ENCODE peak calls at places on chromosomes 7 and 10, in eight cellular contexts. S, B, I, E, U, J, X and F are unnamed samples.

GRCh38 chr7:136941815-136942214 is 73.4 kb downstream of the CHRM2 start:
- DNase-seq in X (no peak), U (no peak), J (no peak), S (no peak), B (no peak), E (no peak), I (no peak), F (no peak)

GRCh38 chr10:104546756-104547155 is 94.3 kb upstream of the SORCS3 start:
- DNase-seq in S (no peak), E (no peak), J (no peak), I (no peak), B (peak), U (no peak), X (no peak), F (peak)

GRCh38 chr7:106717254-106717996 is 56.5 kb upstream of the CCDC71L start:
- DNase-seq in S (no peak), J (no peak), B (no peak), U (peak), I (no peak), X (peak), E (no peak), F (no peak)

GRCh38 chr10:27822286-27822685 is 76.7 kb upstream of the MKX start:
- DNase-seq in X (no peak), E (no peak), J (no peak), S (no peak), U (peak), I (no peak), B (no peak), F (no peak)

GRCh38 chr7:22549667-22550513 is 49.9 kb upstream of the STEAP1B start:
- DNase-seq in S (no peak), U (no peak), E (peak), X (peak), B (peak), I (no peak), J (no peak), F (peak)

GRCh38 chr7:158403013-158403821 is 184.4 kb downstream of the PTPRN2 start:
- DNase-seq in U (no peak), S (no peak), X (no peak), I (peak), B (no peak), J (no peak), E (peak), F (peak)

GRCh38 chr7:68433462-68433861 is 1164.8 kb upstream of the AUTS2 start:
- DNase-seq in X (no peak), U (peak), I (no peak), J (no peak), E (no peak), S (no peak), B (no peak), F (no peak)

GRCh38 chr7:141522657-141523342 is 28.4 kb upstream of the AGK start:
- DNase-seq in X (no peak), S (no peak), J (no peak), U (no peak), E (no peak), I (no peak), B (no peak), F (no peak)

GRCh38 chr7:131681961-131682360 is 125.5 kb upstream of the PODXL start:
- DNase-seq in S (no peak), U (no peak), B (no peak), I (no peak), J (no peak), X (no peak), E (peak), F (no peak)

GRCh38 chr10:18523025-18523424 is 128.4 kb downstream of the NSUN6 start:
- DNase-seq in B (no peak), X (peak), I (no peak), S (no peak), U (no peak), E (no peak), J (no peak), F (peak)

GRCh38 chr10:128063736-128064614 is 62.2 kb downstream of the MKI67 start:
- DNase-seq in I (no peak), X (no peak), U (no peak), J (peak), E (peak), B (no peak), S (no peak), F (peak)

GRCh38 chr10:91887075-91887899 is 22.0 kb downstream of the FGFBP3 start:
- DNase-seq in I (peak), E (no peak), B (no peak), U (no peak), X (peak), J (no peak), S (no peak), F (no peak)

GRCh38 chr10:100730739-100731602 is 14.4 kb upstream of the PAX2 start:
- DNase-seq in J (peak), E (peak), B (no peak), X (no peak), I (no peak), S (no peak), U (no peak), F (peak)

GRCh38 chr7:93968911-93969620 is 35.1 kb downstream of the BET1 start:
- DNase-seq in I (no peak), X (peak), J (no peak), S (no peak), B (no peak), E (no peak), U (no peak), F (no peak)

GRCh38 chr10:52578871-52579405 is 193.6 kb downstream of the MBL2 start:
- DNase-seq in E (peak), I (no peak), J (no peak), S (no peak), B (no peak), X (peak), U (no peak), F (no peak)

GRCh38 chr7:17474724-17475344 is 176.4 kb downstream of the AHR start:
- DNase-seq in B (no peak), X (no peak), S (no peak), E (no peak), U (no peak), I (no peak), J (no peak), F (peak)

GRCh38 chr7:46741924-46742607 is 821.0 kb upstream of the IGFBP3 start:
- DNase-seq in J (no peak), U (no peak), E (no peak), S (no peak), X (peak), B (no peak), I (no peak), F (no peak)

GRCh38 chr10:82742478-82742877 is 867.5 kb downstream of the NRG3 start:
- DNase-seq in E (peak), S (peak), J (no peak), I (no peak), U (no peak), B (no peak), X (peak), F (peak)

GRCh38 chr7:16543456-16543855 is 16.8 kb downstream of the LRRC72 start:
- DNase-seq in S (no peak), X (peak), U (no peak), J (no peak), B (no peak), E (peak), I (no peak), F (no peak)

GRCh38 chr10:86828145-86828544 is 71.7 kb downstream of the BMPR1A start:
- DNase-seq in I (no peak), X (no peak), E (no peak), S (no peak), J (no peak), U (no peak), B (no peak), F (no peak)

GRCh38 chr7:26813426-26813825 is 51.0 kb downstream of the SKAP2 start:
- DNase-seq in U (no peak), X (no peak), I (no peak), J (peak), B (no peak), E (no peak), S (no peak), F (no peak)

GRCh38 chr7:96786261-96786997 is 76.8 kb upstream of the SEM1 start:
- DNase-seq in X (no peak), J (no peak), E (peak), B (no peak), S (peak), I (no peak), U (no peak), F (no peak)

GRCh38 chr7:44705434-44705833 is 43.2 kb upstream of the ZMIZ2 start:
- DNase-seq in E (no peak), J (no peak), U (no peak), S (no peak), B (no peak), X (no peak), I (no peak), F (no peak)

GRCh38 chr7:42407311-42407710 is 170.3 kb upstream of the GLI3 start:
- DNase-seq in J (no peak), S (no peak), X (no peak), U (no peak), I (no peak), E (no peak), B (no peak), F (no peak)

GRCh38 chr7:70857793-70858545 is 274.0 kb upstream of the GALNT17 start:
- DNase-seq in X (no peak), E (no peak), I (no peak), J (no peak), B (no peak), S (no peak), U (no peak), F (no peak)

DNA sequence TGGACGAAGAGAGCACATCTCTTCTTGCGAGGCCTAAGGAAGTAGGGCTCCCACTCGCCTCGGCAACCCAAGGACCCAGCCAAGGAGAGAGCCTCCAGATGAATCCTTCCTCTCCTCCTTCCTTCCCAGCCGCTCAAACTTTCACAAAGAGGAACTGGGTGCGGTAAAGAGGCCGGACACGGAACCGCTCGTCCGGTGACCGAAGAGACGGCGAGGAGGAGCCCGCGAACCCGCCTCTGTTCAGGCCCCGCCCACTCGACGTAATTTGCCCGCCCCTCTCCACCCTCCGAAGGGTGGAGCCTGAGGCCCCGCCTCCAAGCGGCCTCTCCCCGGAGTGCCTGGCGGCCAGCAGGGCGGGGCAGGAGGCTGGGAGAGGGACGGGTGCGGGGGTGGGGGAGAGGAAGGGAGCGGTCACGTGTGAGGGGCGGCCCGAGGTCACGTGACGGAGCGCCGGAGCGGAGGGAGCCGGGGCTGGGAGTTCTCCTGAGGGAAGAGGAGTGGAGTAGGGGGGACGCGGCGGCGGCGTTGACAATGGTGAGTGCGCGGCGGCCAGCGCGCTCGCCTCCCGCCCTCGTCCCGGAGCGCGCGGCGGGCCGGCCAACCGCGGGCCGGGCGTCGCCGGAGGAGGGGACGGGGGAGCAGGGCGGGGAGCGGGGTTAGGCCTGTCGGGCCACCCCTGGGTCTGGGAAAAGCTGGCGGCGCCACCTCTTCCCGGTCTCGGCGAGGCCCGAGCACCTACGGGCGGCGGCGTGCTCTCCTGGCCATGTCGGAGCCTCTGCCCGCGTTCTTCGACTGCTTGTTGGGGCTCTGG is at the start of gene VPS26A:
- DNase-seq in E (peak), I (peak), X (peak), J (peak), U (peak), S (peak), B (peak), F (peak)
- TF ChIP-seq CTCF in E (peak), I (no peak), X (peak), J (peak), U (peak), S (no peak), B (peak), F (peak)

DNA sequence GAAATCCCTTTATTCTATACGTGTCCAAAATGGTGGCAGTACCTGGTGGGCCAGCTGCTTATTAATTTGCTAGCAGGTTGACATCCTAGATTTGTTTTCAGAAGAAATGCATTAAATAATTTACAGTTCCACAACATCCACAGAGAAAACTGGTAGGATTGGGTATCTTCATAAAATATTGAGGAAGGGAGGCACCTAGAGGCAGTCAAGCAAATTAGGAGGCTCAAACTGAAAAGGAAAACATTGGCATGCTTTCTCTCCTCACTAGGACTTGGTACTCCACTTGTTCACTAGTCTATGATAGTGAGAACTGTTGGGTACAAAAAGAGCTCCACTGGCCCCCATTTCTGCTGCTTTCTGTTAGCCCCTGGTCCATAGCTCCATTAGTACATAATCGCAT is 18.3 kb upstream of the LRGUK start:
- DNase-seq in X (peak), J (no peak), S (no peak), U (no peak), B (no peak), I (no peak), E (no peak), F (no peak)
- TF ChIP-seq CTCF in X (no peak), J (no peak), S (no peak), U (no peak), B (no peak), I (no peak), E (no peak), F (no peak)

GRCh38 chr7:82821037-82821436 is 341.6 kb downstream of the PCLO start:
- DNase-seq in U (no peak), E (no peak), X (no peak), I (no peak), S (no peak), B (no peak), J (no peak), F (no peak)

GRCh38 chr7:82810558-82811259 is 352.0 kb downstream of the PCLO start:
- DNase-seq in X (peak), E (peak), B (no peak), S (peak), U (peak), I (no peak), J (no peak), F (peak)

GRCh38 chr7:82818091-82818620 is 344.5 kb downstream of the PCLO start:
- DNase-seq in B (no peak), J (no peak), U (no peak), I (no peak), X (no peak), S (no peak), E (no peak), F (no peak)

DNA sequence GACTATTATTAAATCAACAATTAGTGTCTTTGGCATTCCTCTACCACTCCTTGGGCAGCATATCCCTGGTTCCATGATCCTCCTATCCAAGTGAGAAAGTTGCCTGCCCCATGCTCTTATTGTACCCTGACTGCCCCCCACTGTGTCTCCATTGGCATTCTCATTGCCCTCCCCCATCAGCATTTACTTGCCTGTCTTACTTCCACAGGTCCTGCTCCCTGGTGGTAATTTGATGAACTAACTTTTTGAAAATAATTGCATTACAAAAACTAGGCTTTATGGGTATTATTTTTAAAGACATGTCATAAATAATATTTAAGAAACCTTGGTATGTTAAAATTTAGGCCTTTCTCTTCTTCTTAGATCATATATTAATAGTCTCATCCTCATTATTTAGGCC is 346.4 kb downstream of the PCLO start:
- DNase-seq in I (no peak), J (no peak), U (no peak), S (no peak), X (no peak), B (no peak), E (no peak), F (no peak)
- TF ChIP-seq CTCF in I (no peak), J (no peak), U (no peak), S (no peak), X (no peak), B (no peak), E (no peak), F (no peak)

GRCh38 chr10:118817328-118818068 is 62.7 kb upstream of the CACUL1 start:
- DNase-seq in U (no peak), I (no peak), B (no peak), X (no peak), J (no peak), S (no peak), E (no peak), F (no peak)
- TF ChIP-seq CTCF in U (no peak), I (no peak), B (no peak), X (no peak), J (no peak), S (no peak), E (no peak), F (no peak)